ENCODE peak calls at places on chromosome 15, in seven cellular contexts. One of them, this sample, is unnamed.

GRCh38 chr15:59205839-59206622 is 612 bp upstream of the LDHAL6B start:
- DNase-seq in lung microvascular endothelial cell: no peak
- DNase-seq in iris pigment epithelial cell: no peak
- DNase-seq in GM03348: no peak
- DNase-seq in SK-N-SH: no peak
- DNase-seq in activated CD4-positive, alpha-beta T cell treated with anti-CD3 and anti-CD28 coated beads, Interleukin-2, amount 50 U/mL, for 24 hours: no peak
- DNase-seq in NCI-H774: no peak
- DNase-seq in this sample: no peak

GRCh38 chr15:84736375-84736774 is 12.0 kb upstream of the ZNF592 start:
- DNase-seq in SK-N-SH: no peak
- DNase-seq in NCI-H774: no peak
- DNase-seq in GM03348: no peak
- DNase-seq in activated CD4-positive, alpha-beta T cell treated with anti-CD3 and anti-CD28 coated beads, Interleukin-2, amount 50 U/mL, for 24 hours: peak
- DNase-seq in lung microvascular endothelial cell: no peak
- DNase-seq in iris pigment epithelial cell: no peak
- DNase-seq in this sample: no peak

GRCh38 chr15:63763476-63764123 is 70.1 kb downstream of the HERC1 start:
- DNase-seq in GM03348: peak
- DNase-seq in SK-N-SH: no peak
- DNase-seq in NCI-H774: no peak
- DNase-seq in iris pigment epithelial cell: peak
- DNase-seq in lung microvascular endothelial cell: no peak
- DNase-seq in activated CD4-positive, alpha-beta T cell treated with anti-CD3 and anti-CD28 coated beads, Interleukin-2, amount 50 U/mL, for 24 hours: no peak
- DNase-seq in this sample: peak

GRCh38 chr15:76193934-76194333 is 117.3 kb downstream of the ETFA start:
- DNase-seq in NCI-H774: no peak
- DNase-seq in iris pigment epithelial cell: no peak
- DNase-seq in GM03348: no peak
- DNase-seq in SK-N-SH: no peak
- DNase-seq in activated CD4-positive, alpha-beta T cell treated with anti-CD3 and anti-CD28 coated beads, Interleukin-2, amount 50 U/mL, for 24 hours: no peak
- DNase-seq in lung microvascular endothelial cell: no peak
- DNase-seq in this sample: no peak

GRCh38 chr15:62940359-62940754 is 102.2 kb upstream of the TPM1 start:
- DNase-seq in lung microvascular endothelial cell: no peak
- DNase-seq in NCI-H774: no peak
- DNase-seq in GM03348: no peak
- DNase-seq in activated CD4-positive, alpha-beta T cell treated with anti-CD3 and anti-CD28 coated beads, Interleukin-2, amount 50 U/mL, for 24 hours: no peak
- DNase-seq in SK-N-SH: no peak
- DNase-seq in iris pigment epithelial cell: no peak
- DNase-seq in this sample: no peak

GRCh38 chr15:45376300-45376928 is 1.9 kb downstream of the GATM start:
- DNase-seq in iris pigment epithelial cell: no peak
- DNase-seq in SK-N-SH: no peak
- DNase-seq in activated CD4-positive, alpha-beta T cell treated with anti-CD3 and anti-CD28 coated beads, Interleukin-2, amount 50 U/mL, for 24 hours: no peak
- DNase-seq in NCI-H774: no peak
- DNase-seq in lung microvascular endothelial cell: no peak
- DNase-seq in GM03348: no peak
- DNase-seq in this sample: no peak

GRCh38 chr15:63834500-63835210 is 907 bp upstream of the HERC1 start:
- DNase-seq in NCI-H774: no peak
- DNase-seq in lung microvascular endothelial cell: no peak
- DNase-seq in activated CD4-positive, alpha-beta T cell treated with anti-CD3 and anti-CD28 coated beads, Interleukin-2, amount 50 U/mL, for 24 hours: no peak
- DNase-seq in GM03348: no peak
- DNase-seq in SK-N-SH: no peak
- DNase-seq in iris pigment epithelial cell: no peak
- DNase-seq in this sample: no peak

GRCh38 chr15:58147151-58147550 is 9.0 kb downstream of the AQP9 start:
- DNase-seq in SK-N-SH: no peak
- DNase-seq in GM03348: no peak
- DNase-seq in activated CD4-positive, alpha-beta T cell treated with anti-CD3 and anti-CD28 coated beads, Interleukin-2, amount 50 U/mL, for 24 hours: no peak
- DNase-seq in NCI-H774: peak
- DNase-seq in lung microvascular endothelial cell: no peak
- DNase-seq in iris pigment epithelial cell: no peak
- DNase-seq in this sample: no peak

GRCh38 chr15:36550650-36551049 is 28.8 kb upstream of the CDIN1 start:
- DNase-seq in NCI-H774: no peak
- DNase-seq in lung microvascular endothelial cell: no peak
- DNase-seq in GM03348: no peak
- DNase-seq in activated CD4-positive, alpha-beta T cell treated with anti-CD3 and anti-CD28 coated beads, Interleukin-2, amount 50 U/mL, for 24 hours: no peak
- DNase-seq in SK-N-SH: no peak
- DNase-seq in iris pigment epithelial cell: no peak
- DNase-seq in this sample: no peak

This sample was measured in AG08395.